ENCODE peak calls at places on chromosome 7, in nine cellular contexts. K, O, X, S, A, L, B, T and M are unnamed samples.

GRCh38 chr7:43138710-43139601 is 26.5 kb downstream of the HECW1 start:
- DNase-seq in K (no peak), O (no peak), X (no peak), S (no peak), A (no peak), L (no peak), B (peak), T (no peak), M (no peak)

GRCh38 chr7:100803398-100804161 is 23.7 kb downstream of the EPHB4 start:
- DNase-seq in K (peak), O (peak), X (no peak), S (peak), A (no peak), L (peak), B (peak), T (no peak), M (no peak)

GRCh38 chr7:30920584-30921539 is 9.2 kb downstream of the AQP1 start:
- DNase-seq in K (peak), O (peak), X (peak), S (peak), A (no peak), L (no peak), B (peak), T (peak), M (peak)

GRCh38 chr7:113819474-113819873 is 99.3 kb downstream of the PPP1R3A start:
- DNase-seq in K (no peak), O (no peak), X (no peak), S (no peak), A (no peak), L (no peak), B (no peak), T (no peak), M (no peak)

GRCh38 chr7:70655694-70656093 is 476.2 kb upstream of the GALNT17 start:
- DNase-seq in K (no peak), O (no peak), X (no peak), S (no peak), A (no peak), L (no peak), B (no peak), T (no peak), M (no peak)

GRCh38 chr7:23075571-23075970 is 30.0 kb upstream of the KLHL7 start:
- DNase-seq in K (no peak), O (no peak), X (no peak), S (no peak), A (no peak), L (no peak), B (no peak), T (no peak), M (no peak)

GRCh38 chr7:70627488-70627887 is 504.5 kb upstream of the GALNT17 start:
- DNase-seq in K (no peak), O (no peak), X (no peak), S (no peak), A (no peak), L (no peak), B (no peak), T (no peak), M (no peak)

GRCh38 chr7:102392332-102392731 is 3.8 kb upstream of the PRKRIP1 start:
- DNase-seq in K (no peak), O (no peak), X (no peak), S (no peak), A (no peak), L (no peak), B (no peak), T (no peak), M (no peak)

GRCh38 chr7:30817060-30817770 is 46.0 kb downstream of the MINDY4 start:
- DNase-seq in K (no peak), O (no peak), X (no peak), S (no peak), A (no peak), L (no peak), B (peak), T (no peak), M (no peak)

GRCh38 chr7:104040666-104041065 is 51.2 kb upstream of the RELN start:
- DNase-seq in K (no peak), O (no peak), X (no peak), S (no peak), A (no peak), L (no peak), B (no peak), T (no peak), M (no peak)

GRCh38 chr7:23115991-23116390 is 10.4 kb downstream of the KLHL7 start:
- DNase-seq in K (no peak), O (peak), X (no peak), S (no peak), A (no peak), L (no peak), B (no peak), T (no peak), M (no peak)

GRCh38 chr7:92831716-92832622 is 4.4 kb downstream of the CDK6 start:
- DNase-seq in K (peak), O (no peak), X (no peak), S (no peak), A (no peak), L (no peak), B (peak), T (no peak), M (no peak)

GRCh38 chr7:85025312-85025756 is 161.5 kb downstream of the SEMA3D start:
- DNase-seq in K (no peak), O (no peak), X (no peak), S (no peak), A (no peak), L (no peak), B (no peak), T (peak), M (no peak)

GRCh38 chr7:94561841-94562514 is 52.4 kb downstream of the CASD1 start:
- DNase-seq in K (no peak), O (no peak), X (no peak), S (no peak), A (no peak), L (no peak), B (peak), T (no peak), M (no peak)

GRCh38 chr7:21912305-21912704 is 33.4 kb downstream of the CDCA7L start:
- DNase-seq in K (no peak), O (no peak), X (no peak), S (no peak), A (no peak), L (no peak), B (peak), T (no peak), M (no peak)

GRCh38 chr7:44060091-44060947 is 5.0 kb downstream of the PGAM2 start:
- DNase-seq in K (no peak), O (peak), X (peak), S (peak), A (no peak), L (no peak), B (no peak), T (peak), M (no peak)

DNA sequence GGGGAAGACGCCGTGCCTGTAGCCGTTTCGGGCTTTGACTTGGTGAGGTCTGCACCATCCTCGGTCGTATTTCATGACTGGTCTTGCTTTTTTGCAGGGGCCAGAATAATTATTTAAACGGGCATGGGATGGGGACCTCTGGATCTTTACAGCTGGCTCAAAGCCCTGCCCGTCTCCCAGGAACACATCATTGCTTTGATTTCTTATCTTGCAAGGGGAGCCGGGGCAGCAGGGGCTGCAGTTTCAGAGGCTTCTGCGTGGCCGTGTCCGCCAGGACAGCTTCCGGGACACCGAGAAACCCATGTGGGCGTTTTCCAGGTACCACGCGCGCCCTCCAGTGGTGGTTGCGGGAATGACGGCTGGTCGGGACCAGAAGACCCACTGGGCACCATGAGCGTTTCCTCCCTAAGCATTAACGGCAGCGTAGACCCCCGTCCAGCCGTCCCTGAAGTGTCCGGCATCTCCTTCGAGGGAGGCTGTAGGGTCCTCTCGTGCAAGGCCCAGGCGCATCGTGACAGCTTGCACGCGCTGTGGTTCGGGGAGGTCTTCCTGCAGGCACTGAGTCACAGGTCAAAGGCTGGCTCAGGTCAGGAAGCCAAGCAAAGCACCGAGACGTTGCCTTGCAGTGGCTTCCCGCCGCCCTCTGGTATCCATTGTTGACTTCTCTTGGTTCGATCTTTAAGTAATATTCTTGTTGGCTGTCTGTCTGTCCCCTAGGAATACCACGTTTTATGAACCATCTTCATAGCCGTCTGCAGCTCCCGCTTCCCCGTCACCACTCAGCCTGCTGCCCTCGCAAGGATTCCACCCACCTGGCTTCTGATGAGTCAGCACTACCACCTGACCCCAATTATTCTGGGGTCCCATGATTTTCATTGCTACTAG is 16.2 kb upstream of the ZFAND2A start:
- DNase-seq in K (peak), O (peak), X (peak), S (peak), A (peak), L (peak), B (peak), T (peak), M (no peak)
- TF ChIP-seq POLR2A in K (peak), O (no peak), X (no peak), S (no peak), A (no peak), L (no peak), B (no peak), T (no peak), M (no peak)

DNA sequence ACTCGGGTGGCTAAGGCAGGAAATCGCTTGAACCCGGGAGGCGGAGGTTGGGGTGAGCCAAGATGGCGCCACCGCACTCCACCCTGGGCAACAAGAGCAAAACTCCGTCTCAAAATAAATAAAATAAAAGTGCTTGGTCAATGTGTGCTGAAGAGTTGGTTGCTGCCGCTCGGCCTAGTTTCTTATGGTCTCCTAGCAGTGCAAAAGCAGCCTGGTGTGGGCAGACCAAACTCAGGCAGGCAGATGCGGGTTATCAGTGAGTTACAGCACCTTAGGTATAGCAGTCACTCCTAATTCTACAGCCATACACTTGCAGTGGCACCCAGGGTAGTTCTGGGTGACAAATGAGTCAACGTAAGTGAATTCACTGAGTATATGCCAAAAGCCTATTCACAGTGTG is 22.6 kb downstream of the HSPB1 start:
- DNase-seq in K (no peak), O (peak), X (no peak), S (no peak), A (no peak), L (no peak), B (no peak), T (no peak), M (no peak)
- TF ChIP-seq POLR2A in K (no peak), O (no peak), X (no peak), S (no peak), A (no peak), L (no peak), B (no peak), T (no peak), M (no peak)

DNA sequence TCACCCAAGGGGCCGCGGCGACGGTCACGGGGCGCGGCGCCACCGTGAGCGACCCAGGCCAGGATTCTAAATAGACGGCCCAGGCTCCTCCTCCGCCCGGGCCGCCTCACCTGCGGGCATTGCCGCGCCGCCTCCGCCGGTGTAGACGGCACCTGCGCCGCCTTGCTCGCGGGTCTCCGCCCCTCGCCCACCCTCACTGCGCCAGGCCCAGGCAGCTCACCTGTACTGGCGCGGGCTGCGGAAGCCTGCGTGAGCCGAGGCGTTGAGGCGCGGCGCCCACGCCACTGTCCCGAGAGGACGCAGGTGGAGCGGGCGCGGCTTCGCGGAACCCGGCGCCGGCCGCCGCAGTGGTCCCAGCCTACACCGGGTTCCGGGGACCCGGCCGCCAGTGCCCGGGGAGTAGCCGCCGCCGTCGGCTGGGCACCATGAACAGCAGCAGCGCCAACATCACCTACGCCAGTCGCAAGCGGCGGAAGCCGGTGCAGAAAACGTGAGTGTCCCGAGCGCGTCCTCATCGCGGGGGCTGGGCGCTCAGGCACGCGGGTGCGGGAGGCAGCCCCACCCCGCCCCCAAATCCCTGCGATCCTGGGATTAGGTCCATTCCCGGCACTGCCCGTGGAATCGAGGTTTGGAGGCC is 506 bp downstream of the AHR start:
- DNase-seq in K (peak), O (peak), X (peak), S (peak), A (no peak), L (peak), B (peak), T (peak), M (no peak)
- TF ChIP-seq POLR2A in K (no peak), O (no peak), X (peak), S (no peak), A (no peak), L (no peak), B (no peak), T (peak), M (no peak)

GRCh38 chr7:27165089-27165654 is at the start of gene HOXA9:
- DNase-seq in K (no peak), O (peak), X (peak), S (peak), A (peak), L (no peak), B (peak), T (peak), M (no peak)
- TF ChIP-seq POLR2A in K (no peak), O (no peak), X (peak), S (peak), A (peak), L (no peak), B (no peak), T (no peak), M (no peak)

GRCh38 chr7:147711429-147711828 is 879.1 kb upstream of the C7orf33 start:
- DNase-seq in K (no peak), O (no peak), X (no peak), S (no peak), A (no peak), L (no peak), B (no peak), T (no peak), M (no peak)

GRCh38 chr7:147707926-147708325 is 882.6 kb upstream of the C7orf33 start:
- DNase-seq in K (no peak), O (no peak), X (no peak), S (no peak), A (no peak), L (no peak), B (no peak), T (no peak), M (no peak)

DNA sequence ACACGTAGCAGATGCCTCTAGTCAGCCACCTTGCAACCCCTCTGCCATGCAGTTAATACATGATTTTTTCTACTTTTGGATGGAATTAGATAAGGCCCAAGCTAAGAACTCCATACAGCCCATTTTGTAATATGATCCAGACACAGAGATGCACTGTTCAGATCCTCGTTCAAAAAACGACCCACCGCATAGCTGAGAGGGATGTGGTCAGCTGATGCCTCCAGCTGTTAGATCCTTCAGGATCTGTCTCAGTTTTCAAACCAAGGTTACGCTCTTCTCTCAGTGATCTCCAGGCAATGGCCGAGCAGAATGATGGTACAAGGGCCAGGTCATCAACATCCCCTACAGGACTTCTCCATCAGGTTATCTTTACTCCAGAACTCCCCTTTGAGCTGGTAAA is 881.7 kb upstream of the C7orf33 start:
- DNase-seq in K (no peak), O (no peak), X (no peak), S (no peak), A (no peak), L (no peak), B (no peak), T (no peak), M (no peak)
- TF ChIP-seq POLR2A in K (no peak), O (no peak), X (no peak), S (no peak), A (no peak), L (no peak), B (no peak), T (no peak), M (no peak)

GRCh38 chr7:127585044-127585953 is at the start of gene GCC1:
- DNase-seq in K (peak), O (peak), X (peak), S (peak), A (peak), L (peak), B (peak), T (peak), M (no peak)
- TF ChIP-seq POLR2A in K (peak), O (peak), X (peak), S (peak), A (peak), L (peak), B (peak), T (peak), M (peak)

GRCh38 chr7:149238051-149238450 is 1.4 kb upstream of the ZNF212 start:
- DNase-seq in K (peak), O (no peak), X (no peak), S (no peak), A (no peak), L (no peak), B (peak), T (no peak), M (no peak)

GRCh38 chr7:149241695-149242094 is 2.2 kb downstream of the ZNF212 start:
- DNase-seq in K (no peak), O (peak), X (no peak), S (no peak), A (no peak), L (no peak), B (no peak), T (no peak), M (no peak)

GRCh38 chr7:149237502-149237901 is 1.9 kb upstream of the ZNF212 start:
- DNase-seq in K (no peak), O (no peak), X (no peak), S (no peak), A (no peak), L (no peak), B (no peak), T (no peak), M (no peak)

GRCh38 chr7:149240637-149241036 is 1.2 kb downstream of the ZNF212 start:
- DNase-seq in K (no peak), O (no peak), X (no peak), S (no peak), A (no peak), L (no peak), B (no peak), T (no peak), M (no peak)

GRCh38 chr7:149239345-149240143 is at the start of gene ZNF212:
- DNase-seq in K (peak), O (peak), X (peak), S (peak), A (peak), L (peak), B (peak), T (peak), M (no peak)
- TF ChIP-seq POLR2A in K (peak), O (no peak), X (peak), S (peak), A (no peak), L (no peak), B (peak), T (peak), M (no peak)

GRCh38 chr7:12403287-12404181 is at the start of gene VWDE:
- DNase-seq in K (peak), O (no peak), X (no peak), S (no peak), A (peak), L (peak), B (no peak), T (peak), M (no peak)
- TF ChIP-seq POLR2A in K (no peak), O (no peak), X (no peak), S (no peak), A (peak), L (no peak), B (no peak), T (no peak), M (no peak)

GRCh38 chr7:6026011-6026819 is 5.0 kb upstream of the ANKRD61 start:
- DNase-seq in K (peak), O (peak), X (peak), S (peak), A (no peak), L (peak), B (peak), T (peak), M (no peak)
- TF ChIP-seq POLR2A in K (no peak), O (no peak), X (no peak), S (no peak), A (no peak), L (no peak), B (no peak), T (no peak), M (no peak)

GRCh38 chr7:18574676-18575075 is 79.1 kb downstream of the HDAC9 start:
- DNase-seq in K (no peak), O (no peak), X (no peak), S (no peak), A (no peak), L (no peak), B (no peak), T (no peak), M (no peak)

GRCh38 chr7:18575989-18576572 is 80.5 kb downstream of the HDAC9 start:
- DNase-seq in K (no peak), O (no peak), X (no peak), S (no peak), A (no peak), L (no peak), B (no peak), T (no peak), M (no peak)

GRCh38 chr7:18574235-18574540 is 78.6 kb downstream of the HDAC9 start:
- DNase-seq in K (no peak), O (no peak), X (no peak), S (no peak), A (no peak), L (no peak), B (no peak), T (no peak), M (no peak)

GRCh38 chr7:18573410-18574234 is 78.1 kb downstream of the HDAC9 start:
- DNase-seq in K (no peak), O (no peak), X (no peak), S (no peak), A (no peak), L (no peak), B (no peak), T (no peak), M (no peak)

GRCh38 chr7:18577096-18577771 is 81.7 kb downstream of the HDAC9 start:
- DNase-seq in K (no peak), O (no peak), X (no peak), S (no peak), A (no peak), L (no peak), B (no peak), T (no peak), M (no peak)
- TF ChIP-seq POLR2A in K (no peak), O (no peak), X (no peak), S (no peak), A (no peak), L (no peak), B (no peak), T (no peak), M (no peak)